ENCODE peak calls at places on chromosomes 13 and 19, in four cellular contexts. V is CD8-positive, alpha-beta T cell; I is stomach; W is astrocyte. E is an unnamed sample.

GRCh38 chr13:60175571-60175970 is 11.8 kb upstream of the DIAPH3 start:
- DNase-seq in V (no peak), W (no peak), I (no peak), E (no peak)

GRCh38 chr13:102873653-102874052 is 27.8 kb downstream of the ERCC5 start:
- DNase-seq in I (no peak), W (peak; percentile 18), V (no peak), E (no peak)

GRCh38 chr13:33775339-33776108 is 42.4 kb upstream of the RFC3 start:
- DNase-seq in V (no peak), W (no peak), I (no peak), E (no peak)

GRCh38 chr13:107835339-107836018 is 379.9 kb downstream of the LIG4 start:
- DNase-seq in W (peak; percentile 93), V (no peak), I (no peak), E (no peak)

GRCh38 chr13:111066544-111066943 is 48.6 kb upstream of the ARHGEF7 start:
- DNase-seq in W (no peak), I (no peak), V (no peak), E (no peak)

GRCh38 chr19:17944301-17944700 is 11.5 kb downstream of the CCDC124 start:
- DNase-seq in V (no peak), W (peak; percentile 67), I (no peak), E (no peak)

GRCh38 chr13:44364601-44365000 is 9.0 kb upstream of the SERP2 start:
- DNase-seq in I (no peak), V (no peak), W (peak; percentile 81), E (no peak)

GRCh38 chr13:25770601-25771000 is 281.2 kb downstream of the SHISA2 start:
- DNase-seq in V (no peak), I (no peak), W (no peak), E (no peak)

GRCh38 chr19:8576273-8576993 is 809 bp downstream of the MYO1F start:
- DNase-seq in V (peak; percentile 65), W (no peak), I (no peak), E (no peak)

GRCh38 chr13:112718318-112718717 is 28.5 kb downstream of the ATP11A start:
- DNase-seq in W (no peak), I (no peak), V (no peak), E (no peak)

GRCh38 chr19:51784922-51785690 is 9.9 kb upstream of the FPR3 start:
- DNase-seq in W (peak; percentile 66), I (no peak), V (no peak), E (no peak)

GRCh38 chr19:2327773-2328400 is 499 bp downstream of the LSM7 start:
- DNase-seq in I (peak; percentile 52), V (no peak), W (peak; percentile 88), E (peak; percentile 10)

GRCh38 chr13:110341445-110342247 is 34.6 kb downstream of the COL4A2 start:
- DNase-seq in W (peak; percentile 60), V (no peak), I (no peak), E (peak; percentile 59)

GRCh38 chr19:10505583-10506229 is 2.5 kb upstream of the KEAP1 start:
- DNase-seq in V (peak; percentile 88), I (peak; percentile 85), W (no peak), E (peak; percentile 70)

GRCh38 chr19:35055715-35056179 is 14.2 kb downstream of the HPN start:
- DNase-seq in W (no peak), I (no peak), V (no peak), E (no peak)

GRCh38 chr13:72368031-72368430 is 359.4 kb downstream of the MZT1 start:
- DNase-seq in V (no peak), I (no peak), W (no peak), E (no peak)

GRCh38 chr13:113117335-113117872 is 5.2 kb upstream of the F10 start:
- DNase-seq in V (no peak), I (peak; percentile 17), W (no peak), E (no peak)

GRCh38 chr19:50209131-50209530 is 5.7 kb downstream of the MYH14 start:
- DNase-seq in I (no peak), V (no peak), W (no peak), E (no peak)

GRCh38 chr13:94712812-94713555 is 639 bp upstream of the SOX21 start:
- DNase-seq in W (peak; percentile 60), V (no peak), I (peak; percentile 78), E (peak; percentile 34)

GRCh38 chr13:79998386-79998785 is 342.5 kb downstream of the SPRY2 start:
- DNase-seq in W (no peak), V (no peak), I (no peak), E (no peak)

GRCh38 chr19:28228854-28229253 is 984.1 kb downstream of the UQCRFS1 start:
- DNase-seq in V (no peak), W (no peak), I (no peak), E (no peak)

GRCh38 chr13:111388851-111389500 is 68.5 kb downstream of the TEX29 start:
- DNase-seq in V (peak; percentile 61), W (no peak), I (peak; percentile 23), E (no peak)

GRCh38 chr13:42333613-42334328 is 61.8 kb downstream of the AKAP11 start:
- DNase-seq in I (no peak), W (peak; percentile 10), V (no peak), E (peak; percentile 14)

GRCh38 chr19:43078311-43078710 is 4.2 kb downstream of the PSG2 start:
- DNase-seq in W (peak; percentile 80), V (no peak), I (no peak), E (no peak)

GRCh38 chr19:37997911-37998344 is 90.9 kb downstream of the SIPA1L3 start:
- DNase-seq in V (no peak), I (no peak), W (peak; percentile 97), E (no peak)

GRCh38 chr19:13019330-13019729 is 24.1 kb downstream of the NFIX start:
- DNase-seq in W (no peak), I (no peak), V (no peak), E (no peak)

GRCh38 chr13:40666905-40667621 is 622 bp upstream of the FOXO1 start:
- DNase-seq in I (peak; percentile 48), V (peak; percentile 64), W (no peak), E (peak; percentile 49)

GRCh38 chr13:60431108-60431700 is 34.2 kb downstream of the TDRD3 start:
- DNase-seq in V (no peak), W (peak; percentile 50), I (no peak), E (no peak)

GRCh38 chr13:97254809-97255208 is 32.7 kb downstream of the MBNL2 start:
- DNase-seq in V (no peak), W (peak; percentile 89), I (no peak), E (no peak)

GRCh38 chr13:97249797-97250495 is 27.8 kb downstream of the MBNL2 start:
- DNase-seq in I (no peak), W (no peak), V (no peak), E (no peak)

GRCh38 chr13:97250560-97250959 is 28.4 kb downstream of the MBNL2 start:
- DNase-seq in V (no peak), I (no peak), W (no peak), E (no peak)

GRCh38 chr13:97253581-97254293 is 31.6 kb downstream of the MBNL2 start:
- DNase-seq in W (no peak), I (no peak), V (no peak), E (no peak)

GRCh38 chr13:97252735-97253134 is 30.6 kb downstream of the MBNL2 start:
- DNase-seq in V (no peak), I (no peak), W (no peak), E (no peak)
- H3K4me3 ChIP-seq in V (no peak overlapping the region), I (no peak overlapping the region), W (no peak overlapping the region), E (no peak overlapping the region)

DNA sequence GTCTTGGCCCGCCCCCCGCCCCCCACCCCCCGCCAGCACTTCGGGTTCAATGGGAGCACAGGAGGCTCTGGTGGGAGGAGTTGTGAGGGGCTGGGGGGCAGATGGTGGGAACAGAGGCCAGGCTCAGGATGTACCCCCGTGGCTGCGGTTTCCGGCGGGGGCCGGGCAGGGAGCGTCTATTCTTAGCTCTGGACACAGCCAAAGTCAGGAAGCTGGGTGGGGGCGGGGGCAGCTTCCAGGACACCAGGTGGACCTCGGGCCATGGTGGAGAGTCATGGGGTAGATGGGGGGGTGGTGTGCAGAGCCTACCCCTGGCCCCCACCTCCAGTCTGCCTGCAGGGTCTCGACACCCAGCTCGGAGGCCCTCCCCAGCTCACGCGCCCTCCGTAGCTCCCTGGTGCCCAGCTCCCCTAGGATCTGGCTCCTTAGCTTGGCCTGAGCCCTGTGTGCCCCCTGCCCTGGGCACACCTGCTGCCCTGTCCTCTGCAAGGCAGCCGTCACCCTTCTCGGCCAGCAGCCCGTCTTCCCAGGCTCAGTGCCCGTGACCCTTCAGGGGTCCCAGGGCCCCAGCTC is 2.2 kb upstream of the TBXA2R start:
- DNase-seq in I (no peak), W (no peak), V (no peak), E (no peak)
- H3K27ac ChIP-seq in I (peak overlapping the region; percentile 76), W (no peak overlapping the region), V (no peak overlapping the region), E (peak overlapping the region; percentile 29)

GRCh38 chr13:49693877-49694276 is 2.6 kb upstream of the EBPL start:
- DNase-seq in W (no peak), V (no peak), I (no peak), E (no peak)

GRCh38 chr13:49693191-49693733 is 2.0 kb upstream of the EBPL start:
- DNase-seq in W (no peak), V (no peak), I (no peak), E (no peak)

GRCh38 chr13:49694446-49694845 is 3.2 kb upstream of the EBPL start:
- DNase-seq in I (no peak), W (no peak), V (no peak), E (no peak)

GRCh38 chr13:49690133-49690989 is 925 bp downstream of the EBPL start:
- DNase-seq in V (no peak), I (peak; percentile 35), W (peak; percentile 60), E (peak; percentile 23)

DNA sequence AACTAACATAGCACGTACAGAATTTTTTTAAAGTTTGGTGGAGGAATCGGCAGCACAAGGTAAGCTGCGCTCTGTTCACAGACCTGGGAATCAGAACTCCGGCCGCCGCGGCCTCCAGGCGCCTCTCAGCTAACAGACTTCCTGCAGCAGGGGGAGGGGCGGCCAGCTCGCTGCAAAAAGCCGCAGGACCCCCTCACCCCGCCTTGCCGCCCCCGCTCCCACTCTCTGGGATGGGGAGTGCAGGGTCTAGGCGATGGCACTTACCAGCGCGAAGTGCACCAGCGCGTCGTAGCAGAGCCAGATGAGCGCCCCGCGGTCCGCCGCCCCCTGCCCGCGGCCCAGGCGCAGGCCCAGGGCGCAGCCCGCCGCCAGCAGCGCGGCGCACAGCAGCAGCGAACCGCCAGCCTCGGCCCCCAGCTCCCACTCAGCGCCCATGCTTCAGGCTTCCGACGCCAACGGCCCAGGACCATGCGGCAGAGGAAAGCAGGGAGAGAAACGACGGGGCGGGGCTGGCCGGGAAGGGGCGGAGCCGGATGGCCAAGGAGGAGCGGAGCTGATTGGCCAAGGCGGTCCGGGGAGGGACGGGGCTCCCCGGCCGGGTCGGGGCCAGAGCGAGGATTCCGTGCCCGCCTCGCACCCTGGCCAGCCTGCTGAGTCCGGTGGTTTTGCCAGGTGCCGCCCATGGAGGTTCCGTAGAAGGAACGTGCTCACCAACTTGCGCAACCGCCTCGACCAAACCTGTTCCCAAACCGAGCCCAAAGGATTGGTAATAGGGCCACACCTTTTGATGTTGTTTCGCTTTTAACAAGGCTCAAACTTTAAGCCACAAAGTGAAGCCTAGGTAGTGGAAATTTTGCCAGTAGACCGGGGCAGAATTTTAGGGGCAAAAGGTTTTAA is at the start of gene EBPL:
- DNase-seq in I (peak; percentile 95), V (peak; percentile 91), W (peak; percentile 76), E (peak; percentile 95)
- H3K4me1 ChIP-seq in I (peaks cover 28% of the 10 kb centered on the region), V (peaks cover 15% of the 10 kb centered on the region), W (peaks cover 11% of the 10 kb centered on the region), E (peaks cover 9% of the 10 kb centered on the region)

GRCh38 chr19:33064778-33065550 is at the start of gene RHPN2:
- DNase-seq in I (peak; percentile 81), W (no peak), V (no peak), E (peak; percentile 73)

GRCh38 chr19:33060586-33060985 is 4.1 kb downstream of the RHPN2 start:
- DNase-seq in W (no peak), V (no peak), I (no peak), E (no peak)

GRCh38 chr19:33064117-33064777 is 441 bp downstream of the RHPN2 start:
- DNase-seq in I (peak; percentile 71), V (no peak), W (no peak), E (peak; percentile 76)

GRCh38 chr19:33063356-33064116 is 1.2 kb downstream of the RHPN2 start:
- DNase-seq in V (no peak), I (peak; percentile 73), W (no peak), E (peak; percentile 41)

GRCh38 chr19:33062902-33063301 is 1.8 kb downstream of the RHPN2 start:
- DNase-seq in I (no peak), W (no peak), V (no peak), E (no peak)
- H3K4me3 ChIP-seq in I (peak overlapping the region; percentile 80), W (no peak overlapping the region), V (no peak overlapping the region), E (no peak overlapping the region)

E was measured in thyroid gland.